ENCODE peak calls at places on chromosomes 12 and 14, in six cellular contexts. P is SK-N-SH, H is spleen, V is stomach, C is endothelial cell of umbilical vein, Y is K562. R is an unnamed sample.

GRCh38 chr12:95412826-95413311 is 61.1 kb upstream of the METAP2 start:
- DNase-seq in Y (no peak), C (no peak), V (no peak), H (no peak), P (no peak), R (no peak)

GRCh38 chr12:98519257-98519907 is 4.0 kb downstream of the TMPO start:
- DNase-seq in Y (no peak), H (no peak), P (no peak), V (no peak), C (no peak), R (no peak)

GRCh38 chr14:24876009-24876690 is 173.8 kb downstream of the STXBP6 start:
- DNase-seq in P (no peak), C (no peak), Y (no peak), V (no peak), H (no peak), R (no peak)

GRCh38 chr14:99793213-99794155 is at the start of gene EML1:
- DNase-seq in V (peak), H (peak), P (peak), C (peak), Y (peak), R (peak)

GRCh38 chr14:50612795-50613194 is 52.9 kb downstream of the ATL1 start:
- DNase-seq in P (no peak), H (no peak), Y (no peak), C (no peak), V (no peak), R (no peak)

GRCh38 chr14:74591899-74592298 is 20.1 kb downstream of the LTBP2 start:
- DNase-seq in C (no peak), P (no peak), Y (no peak), V (no peak), H (no peak), R (no peak)

GRCh38 chr12:20722142-20722541 is 27.0 kb downstream of the SLCO1C1 start:
- DNase-seq in C (peak), V (no peak), H (no peak), Y (no peak), P (no peak), R (no peak)

GRCh38 chr12:100101000-100101399 is 41.7 kb downstream of the BLTP3B start:
- DNase-seq in H (no peak), V (no peak), P (no peak), Y (no peak), C (no peak), R (no peak)

GRCh38 chr14:89399594-89400068 is 17.4 kb downstream of the FOXN3 start:
- DNase-seq in C (peak), H (no peak), Y (no peak), P (peak), V (no peak), R (no peak)

GRCh38 chr12:100554608-100555077 is 18.8 kb upstream of the GAS2L3 start:
- DNase-seq in V (no peak), Y (peak), H (no peak), P (peak), C (peak), R (no peak)

GRCh38 chr12:79522237-79522636 is 168.5 kb downstream of the PAWR start:
- DNase-seq in Y (no peak), V (no peak), P (no peak), H (no peak), C (peak), R (no peak)

GRCh38 chr14:70754989-70755388 is 54.3 kb downstream of the MAP3K9 start:
- DNase-seq in Y (no peak), C (no peak), P (no peak), H (no peak), V (peak), R (no peak)

GRCh38 chr14:29799718-29800117 is 127.9 kb downstream of the PRKD1 start:
- DNase-seq in V (no peak), Y (no peak), P (no peak), H (no peak), C (no peak), R (no peak)

GRCh38 chr12:6215932-6216494 is 15.8 kb downstream of the CD9 start:
- DNase-seq in C (peak), V (peak), H (no peak), P (no peak), Y (no peak), R (peak)

GRCh38 chr14:85535916-85536834 is 6.2 kb downstream of the FLRT2 start:
- DNase-seq in P (peak), V (no peak), C (peak), H (no peak), Y (no peak), R (no peak)

GRCh38 chr14:23160924-23161522 is 22.4 kb downstream of the SLC7A8 start:
- DNase-seq in V (peak), P (no peak), Y (peak), H (peak), C (no peak), R (no peak)

GRCh38 chr14:92565718-92566115 is 52.1 kb downstream of the RIN3 start:
- DNase-seq in V (no peak), Y (no peak), C (no peak), H (no peak), P (no peak), R (no peak)

GRCh38 chr14:77120771-77121743 is 20.5 kb downstream of the ZDHHC22 start:
- DNase-seq in Y (no peak), P (no peak), H (peak), C (no peak), V (peak), R (no peak)

DNA sequence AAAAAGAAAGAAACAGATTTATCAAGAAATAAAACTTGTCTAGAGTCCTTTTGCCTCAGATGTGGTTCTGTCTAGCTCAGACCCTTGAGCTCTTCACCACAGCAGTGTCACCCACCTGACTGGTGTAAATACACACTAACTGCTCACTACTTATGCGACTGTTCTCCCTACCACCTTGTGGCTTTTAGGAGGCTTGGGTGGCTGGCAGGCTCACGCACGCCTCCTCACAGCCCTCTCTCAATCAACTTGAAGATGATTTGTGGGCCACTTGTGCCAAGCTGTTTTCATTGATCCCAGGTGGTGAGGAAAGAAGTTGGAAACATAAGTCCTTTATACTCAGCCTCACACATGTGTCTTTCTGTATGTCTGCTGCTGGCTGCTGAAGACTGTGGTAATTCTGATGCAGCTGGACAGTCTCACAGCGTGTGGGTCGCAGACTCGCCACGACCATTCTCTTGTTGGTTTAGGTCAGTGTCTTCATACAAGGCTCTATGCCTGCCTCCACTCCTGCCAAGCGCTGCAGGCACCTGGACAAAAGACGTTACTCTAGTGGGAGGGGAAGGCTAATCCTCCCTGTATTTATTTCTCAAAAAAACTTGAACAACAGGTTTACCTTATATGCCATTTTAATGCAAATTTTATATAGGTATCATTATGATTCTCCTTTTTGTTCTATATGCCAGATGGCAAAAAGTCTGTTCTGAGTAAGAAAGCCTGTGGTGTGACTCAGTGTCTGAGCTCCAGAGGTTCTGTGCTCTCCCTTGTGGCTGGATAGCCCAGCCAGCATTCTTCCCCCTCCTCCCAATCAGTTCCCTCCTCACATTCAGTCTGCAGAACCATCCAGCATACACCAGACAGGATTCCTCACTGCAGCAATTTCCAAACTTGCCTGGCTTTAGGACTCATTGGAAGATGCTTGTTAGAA is 115.5 kb downstream of the DIP2B start:
- DNase-seq in Y (no peak), C (no peak), V (no peak), P (no peak), H (no peak), R (no peak)
- TF ChIP-seq CTCF in Y (no peak), C (no peak), V (no peak), P (peak), H (no peak), R (no peak)

DNA sequence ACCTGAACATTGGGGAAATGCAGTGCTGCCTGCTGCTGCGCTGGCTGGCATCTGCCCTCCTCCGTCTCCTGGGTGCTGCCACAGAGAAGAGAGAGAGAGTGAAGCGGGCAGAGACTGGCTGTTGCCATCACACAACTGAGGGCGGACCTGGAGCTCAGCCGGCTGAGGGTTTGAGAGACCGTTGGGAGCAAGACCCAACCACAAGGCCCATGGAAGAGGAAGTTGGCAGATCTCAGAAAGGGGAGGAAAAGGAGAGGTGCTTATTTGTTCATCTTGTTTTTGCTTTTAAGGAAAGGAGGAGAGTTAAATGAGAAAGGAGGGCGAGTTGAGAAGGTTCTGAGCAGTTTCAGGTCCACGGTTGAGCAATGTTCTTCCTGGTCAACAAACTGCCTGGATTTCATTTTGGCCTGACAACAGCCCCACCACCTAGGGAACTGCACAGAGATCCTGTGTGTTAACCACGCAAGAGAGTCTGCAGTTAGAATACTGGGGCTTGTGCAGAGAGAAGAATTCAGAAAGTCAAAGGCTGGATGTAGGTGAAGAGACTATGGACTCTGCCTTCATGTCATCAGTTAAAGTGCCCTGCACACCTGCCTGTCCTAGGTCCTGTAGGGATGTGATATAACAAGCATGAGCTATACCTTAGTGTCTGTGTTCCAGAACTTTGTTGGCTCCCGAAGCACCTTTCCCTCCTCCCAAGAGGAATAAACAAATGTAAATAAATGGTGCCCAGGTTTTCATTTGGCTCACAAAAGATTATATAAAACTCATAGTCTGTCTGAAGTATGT is 124.6 kb downstream of the ETV6 start:
- DNase-seq in H (peak), V (no peak), P (no peak), Y (no peak), C (no peak), R (no peak)
- TF ChIP-seq POLR2AphosphoS5 in H (peak), V (no peak), P (no peak), Y (no peak), C (no peak), R (no peak)

GRCh38 chr12:68067762-68068376 is 78.6 kb downstream of the IFNG-AS1 start:
- DNase-seq in V (no peak), P (no peak), C (no peak), Y (peak), H (no peak), R (no peak)
- TF ChIP-seq CTCF in V (no peak), P (peak), C (peak), Y (peak), H (no peak), R (no peak)

GRCh38 chr12:93166891-93167307 is 210.8 kb upstream of the NUDT4 start:
- DNase-seq in P (no peak), H (no peak), C (no peak), Y (no peak), V (no peak), R (no peak)
- TF ChIP-seq POLR2AphosphoS5 in P (no peak), H (no peak), C (no peak), Y (no peak), V (no peak), R (no peak)

DNA sequence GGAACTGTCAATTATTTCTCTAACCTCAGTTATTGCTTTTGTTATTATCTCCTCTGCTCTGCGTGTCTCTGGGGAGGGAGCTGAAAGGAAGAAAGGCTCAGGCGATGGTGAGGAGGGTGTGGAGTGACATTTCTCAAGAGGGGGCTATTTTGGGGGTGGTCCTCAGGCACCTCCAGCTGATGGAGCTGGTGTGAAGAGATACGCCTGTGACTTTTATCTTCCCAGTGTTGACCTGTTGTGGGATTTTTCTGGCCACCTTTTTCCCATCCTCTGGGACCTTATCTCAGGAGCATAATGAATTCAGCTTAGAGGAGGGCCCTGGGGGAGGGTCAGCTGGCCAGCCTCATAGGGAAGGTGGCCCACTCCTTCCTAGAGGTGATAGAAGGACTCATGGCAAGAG is 26.4 kb downstream of the KCNA5 start:
- DNase-seq in V (no peak), Y (no peak), H (no peak), P (no peak), C (no peak), R (no peak)
- TF ChIP-seq CTCF in V (no peak), Y (no peak), H (no peak), P (no peak), C (no peak), R (no peak)

GRCh38 chr14:55411426-55412389 is at the start of gene ATG14:
- DNase-seq in C (peak), V (peak), P (peak), H (peak), Y (peak), R (peak)

GRCh38 chr14:55414551-55414950 is 2.9 kb upstream of the ATG14 start:
- DNase-seq in V (no peak), C (no peak), H (no peak), Y (no peak), P (no peak), R (no peak)

GRCh38 chr14:55417955-55418354 is 6.3 kb upstream of the ATG14 start:
- DNase-seq in Y (no peak), V (no peak), H (no peak), C (no peak), P (peak), R (no peak)

GRCh38 chr14:55416866-55417265 is 5.2 kb upstream of the ATG14 start:
- DNase-seq in C (no peak), P (no peak), V (no peak), H (no peak), Y (peak), R (no peak)

GRCh38 chr14:55412686-55413085 is 1.1 kb upstream of the ATG14 start:
- DNase-seq in C (no peak), Y (no peak), H (no peak), P (no peak), V (no peak), R (no peak)
- TF ChIP-seq POLR2AphosphoS5 in C (no peak), Y (no peak), H (no peak), P (no peak), V (no peak), R (no peak)